ENCODE peak calls at places on chromosomes 1 and 21, in four cellular contexts. R is right lobe of liver, O is HAP-1, H is tibial nerve. Z is an unnamed sample. For H3K9me3, the result is how much of the 10 kb centered on the place peaks cover.

GRCh38 chr1:223217781-223218180 is 74.7 kb upstream of the TLR5 start:
- DNase-seq in R (no peak), O (no peak), H (no peak), Z (no peak)

GRCh38 chr1:228445867-228446584 is 29.4 kb upstream of the TRIM17 start:
- DNase-seq in R (no peak), O (no peak), H (peak), Z (no peak)

GRCh38 chr1:10573446-10573845 is 98.7 kb downstream of the PEX14 start:
- DNase-seq in R (no peak), O (no peak), H (no peak), Z (no peak)

GRCh38 chr1:102640872-102641271 is 467.4 kb downstream of the COL11A1 start:
- DNase-seq in R (no peak), O (no peak), H (no peak), Z (no peak)

GRCh38 chr21:38999148-38999547 is 184.1 kb downstream of the PSMG1 start:
- DNase-seq in R (no peak), O (no peak), H (no peak), Z (no peak)

GRCh38 chr1:62462370-62462769 is 25.5 kb downstream of the USP1 start:
- DNase-seq in R (no peak), O (no peak), H (no peak), Z (no peak)

GRCh38 chr1:113456967-113457366 is 66.7 kb downstream of the MAGI3 start:
- DNase-seq in R (no peak), O (no peak), H (peak), Z (peak)

GRCh38 chr1:42926870-42927242 is 31.8 kb downstream of the SLC2A1 start:
- DNase-seq in R (no peak), O (no peak), H (no peak), Z (no peak)

GRCh38 chr1:61561666-61562065 is 163.3 kb downstream of the TM2D1 start:
- DNase-seq in R (no peak), O (no peak), H (no peak), Z (no peak)

GRCh38 chr1:112575154-112575804 is 43.7 kb downstream of the ST7L start:
- DNase-seq in R (no peak), O (no peak), H (no peak), Z (no peak)

GRCh38 chr1:185786524-185786923 is 52.3 kb downstream of the HMCN1 start:
- DNase-seq in R (no peak), O (no peak), H (no peak), Z (no peak)

GRCh38 chr1:178267646-178268094 is 173.8 kb downstream of the RASAL2 start:
- DNase-seq in R (no peak), O (no peak), H (no peak), Z (no peak)

GRCh38 chr1:29638281-29638680 is 402.0 kb downstream of the PTPRU start:
- DNase-seq in R (no peak), O (no peak), H (no peak), Z (no peak)

GRCh38 chr1:197783510-197783948 is 8.2 kb upstream of the DENND1B start:
- DNase-seq in R (no peak), O (no peak), H (no peak), Z (no peak)

GRCh38 chr1:165816157-165816556 is 11.3 kb upstream of the UCK2 start:
- DNase-seq in R (no peak), O (no peak), H (no peak), Z (no peak)

GRCh38 chr1:179310721-179311120 is 17.1 kb downstream of the SOAT1 start:
- DNase-seq in R (no peak), O (no peak), H (no peak), Z (no peak)

GRCh38 chr1:6243993-6244392 is at the start of gene HES3:
- DNase-seq in R (peak), O (no peak), H (no peak), Z (no peak)

GRCh38 chr1:67227196-67227595 is 60.9 kb downstream of the IL23R start:
- DNase-seq in R (no peak), O (no peak), H (no peak), Z (no peak)

GRCh38 chr21:35400233-35400939 is 351.3 kb upstream of the RUNX1 start:
- DNase-seq in R (no peak), O (no peak), H (peak), Z (peak)
- H3K4me3 ChIP-seq in R (no peak), O (no peak), H (no peak), Z (no peak)

GRCh38 chr1:152447484-152447883 is 33.4 kb upstream of the CRNN start:
- DNase-seq in R (no peak), O (no peak), H (no peak), Z (no peak)
- H3K9me3 ChIP-seq in R (under half), O (under half), H (under half), Z (under half)

GRCh38 chr1:100896481-100896982 is 642 bp downstream of the SLC30A7 start:
- DNase-seq in R (peak), O (peak), H (no peak), Z (no peak)
- H3K4me3 ChIP-seq in R (peak), O (peak), H (peak), Z (peak)

GRCh38 chr1:106798991-106799390 is 257.5 kb upstream of the PRMT6 start:
- DNase-seq in R (no peak), O (no peak), H (no peak), Z (no peak)
- H3K9me3 ChIP-seq in R (under half), O (under half), H (under half), Z (under half)